ENCODE peak calls at places on chromosomes 2 and 18, in five cellular contexts. C is stromal cell of bone marrow; V is globus pallidus; G is activated CD8-positive, alpha-beta T cell treated with anti-CD3 and anti-CD28 coated beads for 36 hours; T is glomerular endothelial cell. N is an unnamed sample.

GRCh38 chr2:238136820-238137537 is 1.5 kb upstream of the KLHL30 start:
- DNase-seq in C (peak), V (no peak), G (no peak), T (no peak), N (no peak)

GRCh38 chr18:47872426-47872825 is 58.0 kb downstream of the SMAD2 start:
- DNase-seq in C (no peak), V (no peak), G (no peak), T (no peak), N (no peak)

GRCh38 chr2:174829550-174829949 is 65.3 kb upstream of the CHRNA1 start:
- DNase-seq in C (no peak), V (no peak), G (no peak), T (no peak), N (no peak)

GRCh38 chr2:210458395-210458794 is 18.2 kb downstream of the LANCL1 start:
- DNase-seq in C (no peak), V (no peak), G (no peak), T (no peak), N (no peak)

GRCh38 chr2:161160226-161161073 is at the start of gene TANK:
- DNase-seq in C (peak), V (peak), G (peak), T (no peak), N (peak)

GRCh38 chr18:22914633-22915032 is 18.5 kb upstream of the RBBP8 start:
- DNase-seq in C (no peak), V (no peak), G (no peak), T (no peak), N (no peak)

GRCh38 chr2:224268441-224268840 is 133.5 kb downstream of the FAM124B start:
- DNase-seq in C (peak), V (no peak), G (no peak), T (peak), N (no peak)

GRCh38 chr18:25518716-25519053 is 166.7 kb upstream of the ZNF521 start:
- DNase-seq in C (no peak), V (no peak), G (no peak), T (no peak), N (no peak)

GRCh38 chr2:216830346-216830745 is 29.5 kb downstream of the TNP1 start:
- DNase-seq in C (no peak), V (no peak), G (no peak), T (no peak), N (no peak)

GRCh38 chr2:7986431-7986830 is 695.4 kb upstream of the ID2 start:
- DNase-seq in C (no peak), V (no peak), G (no peak), T (no peak), N (no peak)

GRCh38 chr2:22800422-22800821 is 584.6 kb upstream of the KLHL29 start:
- DNase-seq in C (no peak), V (no peak), G (no peak), T (no peak), N (no peak)

GRCh38 chr2:63186331-63186730 is 135.7 kb downstream of the OTX1 start:
- DNase-seq in C (no peak), V (no peak), G (no peak), T (no peak), N (no peak)

GRCh38 chr2:109046925-109047508 is 58.0 kb upstream of the EDAR start:
- DNase-seq in C (no peak), V (no peak), G (peak), T (no peak), N (no peak)

GRCh38 chr2:165440367-165440766 is 29.1 kb upstream of the CSRNP3 start:
- DNase-seq in C (peak), V (no peak), G (no peak), T (peak), N (no peak)

GRCh38 chr2:27855476-27855875 is 34.7 kb downstream of the RBKS start:
- DNase-seq in C (peak), V (no peak), G (no peak), T (no peak), N (no peak)

GRCh38 chr2:236752111-236752510 is 182.5 kb downstream of the ACKR3 start:
- DNase-seq in C (no peak), V (no peak), G (no peak), T (no peak), N (no peak)

GRCh38 chr2:9249036-9249800 is 42.6 kb downstream of the ASAP2 start:
- DNase-seq in C (peak), V (no peak), G (no peak), T (no peak), N (no peak)

N was measured in DND-41.